ENCODE peak calls at places on chromosomes 4 and X, in seven cellular contexts. One of them, this sample, is unnamed.
A peak's percentile ranks its signal among the peaks of the same experiment; 100 is the strongest.

GRCh38 chr4:2771264-2771663 is 15.1 kb upstream of the TNIP2 start:
- DNase-seq in HepG2: no peak
- DNase-seq in HCT116: no peak
- DNase-seq in K562: no peak
- DNase-seq in GM12878: no peak
- DNase-seq in HEK293T: no peak
- DNase-seq in H1: no peak
- DNase-seq in this sample: no peak

GRCh38 chrX:103397707-103398106 is 21.4 kb downstream of the BEX3 start:
- DNase-seq in HepG2: no peak
- DNase-seq in HCT116: no peak
- DNase-seq in K562: no peak
- DNase-seq in GM12878: no peak
- DNase-seq in HEK293T: no peak
- DNase-seq in H1: no peak
- DNase-seq in this sample: no peak

GRCh38 chrX:24371391-24371972 is 11.0 kb downstream of the SUPT20HL1 start:
- DNase-seq in HepG2: peak; percentile 35
- DNase-seq in HCT116: peak; percentile 44
- DNase-seq in K562: peak; percentile 64
- DNase-seq in GM12878: peak; percentile 8
- DNase-seq in HEK293T: peak; percentile 75
- DNase-seq in H1: peak; percentile 72
- DNase-seq in this sample: peak; percentile 74

GRCh38 chr4:111556861-111557260 is 588.4 kb upstream of the FAM241A start:
- DNase-seq in HepG2: no peak
- DNase-seq in HCT116: no peak
- DNase-seq in K562: no peak
- DNase-seq in GM12878: no peak
- DNase-seq in HEK293T: no peak
- DNase-seq in H1: no peak
- DNase-seq in this sample: no peak

GRCh38 chr4:13523591-13524503 is 20.5 kb downstream of the NKX3-2 start:
- DNase-seq in HepG2: no peak
- DNase-seq in HCT116: no peak
- DNase-seq in K562: no peak
- DNase-seq in GM12878: no peak
- DNase-seq in HEK293T: no peak
- DNase-seq in H1: peak; percentile 67
- DNase-seq in this sample: no peak

GRCh38 chr4:168621806-168622589 is 125.1 kb downstream of the PALLD start:
- DNase-seq in HepG2: no peak
- DNase-seq in HCT116: no peak
- DNase-seq in K562: no peak
- DNase-seq in GM12878: no peak
- DNase-seq in HEK293T: no peak
- DNase-seq in H1: no peak
- DNase-seq in this sample: no peak

GRCh38 chrX:137926090-137926489 is 360.2 kb downstream of the ZIC3 start:
- DNase-seq in HepG2: no peak
- DNase-seq in HCT116: no peak
- DNase-seq in K562: peak; percentile 5
- DNase-seq in GM12878: no peak
- DNase-seq in HEK293T: peak; percentile 10
- DNase-seq in H1: no peak
- DNase-seq in this sample: peak; percentile 19

GRCh38 chrX:69024931-69025330 is 140.3 kb downstream of the PJA1 start:
- DNase-seq in HepG2: no peak
- DNase-seq in HCT116: no peak
- DNase-seq in K562: no peak
- DNase-seq in GM12878: no peak
- DNase-seq in HEK293T: peak; percentile 4
- DNase-seq in H1: no peak
- DNase-seq in this sample: no peak

GRCh38 chr4:186712690-186713089 is 11.0 kb downstream of the FAT1 start:
- DNase-seq in HepG2: no peak
- DNase-seq in HCT116: no peak
- DNase-seq in K562: no peak
- DNase-seq in GM12878: no peak
- DNase-seq in HEK293T: no peak
- DNase-seq in H1: no peak
- DNase-seq in this sample: no peak

GRCh38 chr4:70734168-70734954 is 12.6 kb downstream of the RUFY3 start:
- DNase-seq in HepG2: peak; percentile 12
- DNase-seq in HCT116: no peak
- DNase-seq in K562: no peak
- DNase-seq in GM12878: peak; percentile 74
- DNase-seq in HEK293T: no peak
- DNase-seq in H1: no peak
- DNase-seq in this sample: no peak

GRCh38 chrX:155056877-155057792 is 13.8 kb downstream of the CMC4 start:
- DNase-seq in HepG2: peak; percentile 43
- DNase-seq in HCT116: peak; percentile 51
- DNase-seq in K562: peak; percentile 82
- DNase-seq in GM12878: peak; percentile 24
- DNase-seq in HEK293T: peak; percentile 79
- DNase-seq in H1: peak; percentile 63
- DNase-seq in this sample: peak; percentile 66

GRCh38 chr4:168766537-168767316 is 243.3 kb downstream of the CBR4 start:
- DNase-seq in HepG2: no peak
- DNase-seq in HCT116: no peak
- DNase-seq in K562: no peak
- DNase-seq in GM12878: no peak
- DNase-seq in HEK293T: no peak
- DNase-seq in H1: no peak
- DNase-seq in this sample: no peak

GRCh38 chrX:106802388-106803275 is at the start of gene TBC1D8B:
- DNase-seq in HepG2: peak; percentile 89
- DNase-seq in HCT116: peak; percentile 86
- DNase-seq in K562: peak; percentile 56
- DNase-seq in GM12878: peak; percentile 50
- DNase-seq in HEK293T: peak; percentile 82
- DNase-seq in H1: peak; percentile 55
- DNase-seq in this sample: peak; percentile 70

GRCh38 chr4:6257243-6258025 is 12.2 kb upstream of the WFS1 start:
- DNase-seq in HepG2: no peak
- DNase-seq in HCT116: no peak
- DNase-seq in K562: no peak
- DNase-seq in GM12878: no peak
- DNase-seq in HEK293T: no peak
- DNase-seq in H1: no peak
- DNase-seq in this sample: no peak

GRCh38 chr4:80101768-80102116 is 28.7 kb upstream of the ANTXR2 start:
- DNase-seq in HepG2: no peak
- DNase-seq in HCT116: no peak
- DNase-seq in K562: no peak
- DNase-seq in GM12878: no peak
- DNase-seq in HEK293T: no peak
- DNase-seq in H1: no peak
- DNase-seq in this sample: no peak

GRCh38 chr4:55183926-55184599 is 58.7 kb upstream of the KDR start:
- DNase-seq in HepG2: no peak
- DNase-seq in HCT116: peak; percentile 87
- DNase-seq in K562: no peak
- DNase-seq in GM12878: no peak
- DNase-seq in HEK293T: no peak
- DNase-seq in H1: no peak
- DNase-seq in this sample: peak; percentile 26

GRCh38 chr4:184420881-184421416 is 53.4 kb downstream of the IRF2 start:
- DNase-seq in HepG2: no peak
- DNase-seq in HCT116: no peak
- DNase-seq in K562: no peak
- DNase-seq in GM12878: peak; percentile 82
- DNase-seq in HEK293T: no peak
- DNase-seq in H1: no peak
- DNase-seq in this sample: no peak

GRCh38 chr4:184423003-184423686 is 51.2 kb downstream of the IRF2 start:
- DNase-seq in HepG2: no peak
- DNase-seq in HCT116: no peak
- DNase-seq in K562: peak; percentile 18
- DNase-seq in GM12878: no peak
- DNase-seq in HEK293T: no peak
- DNase-seq in H1: no peak
- DNase-seq in this sample: no peak

GRCh38 chr4:184420402-184420801 is 53.9 kb downstream of the IRF2 start:
- DNase-seq in HepG2: no peak
- DNase-seq in HCT116: no peak
- DNase-seq in K562: no peak
- DNase-seq in GM12878: peak; percentile 20
- DNase-seq in HEK293T: no peak
- DNase-seq in H1: no peak
- DNase-seq in this sample: no peak

GRCh38 chr4:184422378-184422777 is 52.0 kb downstream of the IRF2 start:
- DNase-seq in HepG2: no peak
- DNase-seq in HCT116: no peak
- DNase-seq in K562: no peak
- DNase-seq in GM12878: no peak
- DNase-seq in HEK293T: no peak
- DNase-seq in H1: no peak
- DNase-seq in this sample: no peak

DNA sequence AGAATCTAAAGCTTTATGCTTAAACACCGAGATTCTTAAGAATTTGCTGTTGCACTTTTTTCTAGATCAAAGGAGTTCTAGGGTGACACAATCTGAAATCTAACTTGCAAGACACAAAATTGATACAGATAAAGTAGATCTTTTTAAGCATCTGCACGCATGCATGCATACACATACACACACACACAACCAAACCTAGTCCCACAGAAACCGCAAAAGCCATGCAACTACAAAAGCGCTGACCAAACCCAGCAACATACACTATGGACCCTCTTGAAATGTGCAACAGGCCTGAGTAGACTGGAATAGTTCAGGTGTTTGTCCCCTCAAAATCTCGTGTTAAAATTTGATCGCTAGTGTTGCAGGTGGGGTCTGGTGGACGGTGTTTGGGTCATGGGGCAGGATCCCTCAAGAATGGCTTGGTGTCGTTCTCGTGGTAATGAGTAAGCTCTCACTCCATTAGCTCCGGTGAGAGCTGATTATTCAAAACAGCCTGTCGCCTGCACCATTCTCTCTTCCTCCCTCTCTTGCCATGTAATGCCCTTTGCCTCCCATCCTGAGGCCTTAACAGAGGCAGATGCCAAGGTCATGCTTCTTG is 52.7 kb downstream of the IRF2 start:
- DNase-seq in HepG2: no peak
- DNase-seq in HCT116: no peak
- DNase-seq in K562: no peak
- DNase-seq in GM12878: peak; percentile 46
- DNase-seq in HEK293T: no peak
- DNase-seq in H1: no peak
- DNase-seq in this sample: no peak
- TF ChIP-seq SP1 in HepG2: no peak
- TF ChIP-seq SP1 in HCT116: no peak
- TF ChIP-seq SP1 in K562: no peak
- TF ChIP-seq SP1 in GM12878: no peak
- TF ChIP-seq SP1 in HEK293T: no peak
- TF ChIP-seq SP1 in H1: no peak
- TF ChIP-seq SP1 in this sample: no peak

GRCh38 chr4:102826105-102826889 is 1.1 kb downstream of the UBE2D3 start:
- DNase-seq in HepG2: no peak
- DNase-seq in HCT116: no peak
- DNase-seq in K562: no peak
- DNase-seq in GM12878: no peak
- DNase-seq in HEK293T: no peak
- DNase-seq in H1: peak; percentile 55
- DNase-seq in this sample: no peak

GRCh38 chr4:102823897-102824296 is 3.5 kb downstream of the UBE2D3 start:
- DNase-seq in HepG2: no peak
- DNase-seq in HCT116: no peak
- DNase-seq in K562: no peak
- DNase-seq in GM12878: no peak
- DNase-seq in HEK293T: no peak
- DNase-seq in H1: no peak
- DNase-seq in this sample: no peak

GRCh38 chr4:102823464-102823863 is 3.9 kb downstream of the UBE2D3 start:
- DNase-seq in HepG2: no peak
- DNase-seq in HCT116: no peak
- DNase-seq in K562: no peak
- DNase-seq in GM12878: no peak
- DNase-seq in HEK293T: no peak
- DNase-seq in H1: no peak
- DNase-seq in this sample: no peak

GRCh38 chr4:102825261-102826071 is 1.9 kb downstream of the UBE2D3 start:
- DNase-seq in HepG2: peak; percentile 66
- DNase-seq in HCT116: peak; percentile 53
- DNase-seq in K562: peak; percentile 63
- DNase-seq in GM12878: no peak
- DNase-seq in HEK293T: peak; percentile 19
- DNase-seq in H1: no peak
- DNase-seq in this sample: no peak

GRCh38 chr4:102824398-102824797 is 3.0 kb downstream of the UBE2D3 start:
- DNase-seq in HepG2: no peak
- DNase-seq in HCT116: no peak
- DNase-seq in K562: no peak
- DNase-seq in GM12878: no peak
- DNase-seq in HEK293T: no peak
- DNase-seq in H1: no peak
- DNase-seq in this sample: no peak
- TF ChIP-seq SP1 in HepG2: no peak
- TF ChIP-seq SP1 in HCT116: no peak
- TF ChIP-seq SP1 in K562: no peak
- TF ChIP-seq SP1 in GM12878: no peak
- TF ChIP-seq SP1 in HEK293T: no peak
- TF ChIP-seq SP1 in H1: no peak
- TF ChIP-seq SP1 in this sample: no peak

GRCh38 chrX:150049647-150050046 is 111.4 kb upstream of the EOLA2 start:
- DNase-seq in HepG2: no peak
- DNase-seq in HCT116: no peak
- DNase-seq in K562: no peak
- DNase-seq in GM12878: no peak
- DNase-seq in HEK293T: no peak
- DNase-seq in H1: no peak
- DNase-seq in this sample: no peak

GRCh38 chrX:150047818-150048217 is 109.5 kb upstream of the EOLA2 start:
- DNase-seq in HepG2: no peak
- DNase-seq in HCT116: no peak
- DNase-seq in K562: no peak
- DNase-seq in GM12878: no peak
- DNase-seq in HEK293T: no peak
- DNase-seq in H1: no peak
- DNase-seq in this sample: no peak

GRCh38 chrX:150052226-150052625 is 113.9 kb upstream of the EOLA2 start:
- DNase-seq in HepG2: no peak
- DNase-seq in HCT116: no peak
- DNase-seq in K562: no peak
- DNase-seq in GM12878: no peak
- DNase-seq in HEK293T: no peak
- DNase-seq in H1: no peak
- DNase-seq in this sample: no peak

GRCh38 chrX:150050387-150050786 is 112.1 kb upstream of the EOLA2 start:
- DNase-seq in HepG2: no peak
- DNase-seq in HCT116: no peak
- DNase-seq in K562: peak; percentile 4
- DNase-seq in GM12878: no peak
- DNase-seq in HEK293T: no peak
- DNase-seq in H1: no peak
- DNase-seq in this sample: no peak

GRCh38 chrX:150051096-150051495 is 112.8 kb upstream of the EOLA2 start:
- DNase-seq in HepG2: no peak
- DNase-seq in HCT116: no peak
- DNase-seq in K562: no peak
- DNase-seq in GM12878: no peak
- DNase-seq in HEK293T: no peak
- DNase-seq in H1: no peak
- DNase-seq in this sample: no peak
- TF ChIP-seq SP1 in HepG2: no peak
- TF ChIP-seq SP1 in HCT116: no peak
- TF ChIP-seq SP1 in K562: no peak
- TF ChIP-seq SP1 in GM12878: no peak
- TF ChIP-seq SP1 in HEK293T: no peak
- TF ChIP-seq SP1 in H1: no peak
- TF ChIP-seq SP1 in this sample: no peak

GRCh38 chr4:164058775-164059174 is 564.3 kb downstream of the TMA16 start:
- DNase-seq in HepG2: no peak
- DNase-seq in HCT116: no peak
- DNase-seq in K562: no peak
- DNase-seq in GM12878: no peak
- DNase-seq in HEK293T: no peak
- DNase-seq in H1: no peak
- DNase-seq in this sample: no peak
- TF ChIP-seq SP1 in HepG2: no peak
- TF ChIP-seq SP1 in HCT116: no peak
- TF ChIP-seq SP1 in K562: no peak
- TF ChIP-seq SP1 in GM12878: no peak
- TF ChIP-seq SP1 in HEK293T: no peak
- TF ChIP-seq SP1 in H1: no peak
- TF ChIP-seq SP1 in this sample: no peak

This sample was measured in WTC11.